ENCODE peak calls at places on chromosome 5, in five cellular contexts. C is IMR-90, Y is foreskin fibroblast, G is mucosa of descending colon, J is neural progenitor cell. M is an unnamed sample.
A peak's percentile ranks its signal among the peaks of the same experiment; 100 is the strongest.

GRCh38 chr5:26326153-26326759 is 712.1 kb downstream of the CDH9 start:
- DNase-seq in C (no peak), G (no peak), J (no peak), Y (no peak), M (no peak)

GRCh38 chr5:126645132-126645531 is 44.4 kb downstream of the PHAX start:
- DNase-seq in Y (no peak), J (no peak), C (no peak), G (no peak), M (no peak)

GRCh38 chr5:34717426-34718327 is 61.5 kb downstream of the RAI14 start:
- DNase-seq in J (peak; percentile 49), C (peak; percentile 99), Y (peak; percentile 97), G (no peak), M (peak; percentile 98)

GRCh38 chr5:66828551-66829421 is 232.6 kb downstream of the MAST4 start:
- DNase-seq in J (peak; percentile 85), G (peak; percentile 35), C (peak; percentile 71), Y (peak; percentile 83), M (peak; percentile 83)

GRCh38 chr5:75524071-75524470 is 12.4 kb downstream of the POLK start:
- DNase-seq in C (no peak), Y (peak; percentile 39), G (no peak), J (no peak), M (no peak)

GRCh38 chr5:134594797-134595457 is 37.7 kb downstream of the SAR1B start:
- DNase-seq in G (no peak), Y (no peak), J (no peak), C (no peak), M (no peak)

GRCh38 chr5:145825751-145826180 is 9.4 kb downstream of the PRELID2 start:
- DNase-seq in C (peak; percentile 69), J (peak; percentile 59), Y (peak; percentile 71), G (no peak), M (peak; percentile 68)

GRCh38 chr5:161851691-161852299 is 3.9 kb downstream of the GABRA1 start:
- DNase-seq in C (no peak), Y (no peak), J (no peak), G (no peak), M (peak; percentile 2)

GRCh38 chr5:99553411-99553810 is 624.6 kb upstream of the CHD1 start:
- DNase-seq in G (no peak), C (no peak), J (no peak), Y (no peak), M (no peak)

GRCh38 chr5:172453206-172453985 is 929 bp downstream of the SH3PXD2B start:
- DNase-seq in J (peak; percentile 88), C (peak; percentile 74), Y (peak; percentile 85), G (peak; percentile 67), M (peak; percentile 81)
- H3K4me3 ChIP-seq in J (peak overlapping the region; percentile 93), C (peak overlapping the region; percentile 98), Y (peak overlapping the region; percentile 84), G (peak overlapping the region; percentile 48), M (peak overlapping the region; percentile 60)

GRCh38 chr5:142108432-142109355 is at the start of gene NDFIP1:
- DNase-seq in C (peak; percentile 60), Y (peak; percentile 94), J (peak; percentile 93), G (peak; percentile 94), M (peak; percentile 84)
- TF ChIP-seq CTCF in C (no peak), Y (no peak), J (no peak), G (no peak), M (no peak)

GRCh38 chr5:36606437-36607113 is at the start of gene SLC1A3:
- DNase-seq in Y (peak; percentile 84), J (peak; percentile 85), C (peak; percentile 68), G (peak; percentile 27), M (peak; percentile 88)
- H3K4me3 ChIP-seq in Y (peak within 1 kb of the TSS; percentile 91), J (peak within 1 kb of the TSS; percentile 60), C (peak within 1 kb of the TSS; percentile 47), G (no peak within 1 kb of the TSS), M (peak within 1 kb of the TSS; percentile 91)

GRCh38 chr5:73654861-73655318 is 28.9 kb downstream of the ARHGEF28 start:
- DNase-seq in C (peak; percentile 44), Y (peak; percentile 60), J (no peak), G (no peak), M (no peak)
- TF ChIP-seq CTCF in C (no peak), Y (no peak), J (no peak), G (no peak), M (no peak)

GRCh38 chr5:38753776-38754175 is 92.0 kb upstream of the OSMR start:
- DNase-seq in J (no peak), Y (no peak), C (no peak), G (no peak), M (peak; percentile 43)

GRCh38 chr5:38755171-38755570 is 90.6 kb upstream of the OSMR start:
- DNase-seq in Y (peak; percentile 91), J (no peak), G (no peak), C (peak; percentile 68), M (peak; percentile 82)

GRCh38 chr5:38756068-38756467 is 89.7 kb upstream of the OSMR start:
- DNase-seq in G (no peak), C (peak; percentile 33), Y (peak; percentile 53), J (no peak), M (no peak)

GRCh38 chr5:38757451-38758245 is 88.2 kb upstream of the OSMR start:
- DNase-seq in J (no peak), Y (peak; percentile 30), C (peak; percentile 31), G (no peak), M (peak; percentile 57)

DNA sequence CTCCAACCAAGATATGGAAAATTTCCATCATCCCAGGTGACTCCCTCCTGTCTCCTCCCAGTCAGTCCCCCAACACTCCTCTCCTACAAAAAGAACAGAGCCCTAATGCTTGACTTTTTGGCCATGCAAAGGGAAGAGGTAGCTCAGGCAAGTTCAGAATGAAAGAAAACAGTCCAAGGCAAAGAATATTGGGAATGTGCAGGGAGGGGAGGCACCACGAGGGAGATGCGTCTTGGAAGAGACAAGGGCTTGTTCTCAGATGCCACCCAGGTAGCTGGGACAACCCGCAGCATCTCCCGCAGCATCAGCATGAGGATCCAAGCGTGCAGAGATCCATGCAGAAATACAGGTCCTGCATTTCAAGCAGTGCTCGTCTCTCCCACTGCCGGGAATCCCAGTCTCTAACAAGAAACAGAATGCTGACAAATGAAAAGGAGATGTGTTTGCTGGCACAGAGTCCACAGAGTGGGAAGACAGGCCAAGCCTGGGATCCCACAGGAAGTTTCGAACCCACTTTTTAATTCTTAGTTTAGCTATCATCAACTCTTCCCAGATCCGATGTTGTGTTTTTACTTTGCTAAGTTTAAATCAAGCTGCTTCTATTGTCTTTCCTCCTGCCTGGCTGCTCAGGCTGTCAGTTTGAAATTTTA is 86.9 kb upstream of the OSMR start:
- DNase-seq in C (no peak), J (no peak), Y (peak; percentile 66), G (no peak), M (no peak)
- H3K4me3 ChIP-seq in C (no peak overlapping the region), J (no peak overlapping the region), Y (peak overlapping the region; percentile 23), G (no peak overlapping the region), M (no peak overlapping the region)

GRCh38 chr5:179008667-179009066 is 13.5 kb upstream of the GRM6 start:
- DNase-seq in G (no peak), Y (peak; percentile 19), J (no peak), C (no peak), M (no peak)
- TF ChIP-seq CTCF in G (no peak), Y (no peak), J (peak; percentile 21), C (no peak), M (no peak)

GRCh38 chr5:88660326-88660946 is 222.5 kb downstream of the MEF2C start:
- DNase-seq in Y (peak; percentile 72), J (peak; percentile 68), G (no peak), C (peak; percentile 13), M (peak; percentile 89)
- H3K4me3 ChIP-seq in Y (peak overlapping the region; percentile 63), J (peak overlapping the region; percentile 58), G (no peak overlapping the region), C (peak overlapping the region; percentile 58), M (peak overlapping the region; percentile 46)

GRCh38 chr5:104800440-104801048 is 1238.0 kb upstream of the NUDT12 start:
- DNase-seq in Y (no peak), G (no peak), C (no peak), J (peak; percentile 21), M (no peak)
- TF ChIP-seq CTCF in Y (no peak), G (no peak), C (peak; percentile 11), J (peak; percentile 62), M (peak; percentile 17)

GRCh38 chr5:164422400-164422799 is 917.0 kb downstream of the MAT2B start:
- DNase-seq in Y (peak; percentile 1), C (peak; percentile 30), G (no peak), J (peak; percentile 72), M (peak; percentile 26)
- H3K4me3 ChIP-seq in Y (no peak overlapping the region), C (no peak overlapping the region), G (no peak overlapping the region), J (no peak overlapping the region), M (no peak overlapping the region)

GRCh38 chr5:96863114-96863513 is 13.2 kb upstream of the ERAP2 start:
- DNase-seq in C (no peak), J (no peak), G (no peak), Y (no peak), M (no peak)
- TF ChIP-seq CTCF in C (no peak), J (no peak), G (no peak), Y (no peak), M (no peak)